ENCODE peak calls at places on chromosomes 1 and 21, in five cellular contexts. Q is IMR-90; W is AG10803; R is A549; S is Jurkat, Clone E6-1. P is an unnamed sample.

GRCh38 chr1:36863061-36863460 is 171.3 kb downstream of the GRIK3 start:
- DNase-seq in Q (no peak), W (no peak), R (no peak), S (no peak), P (no peak)

GRCh38 chr1:21368514-21369289 is 71.2 kb upstream of the NBPF3 start:
- DNase-seq in Q (peak; percentile 84), W (peak; percentile 74), R (peak; percentile 78), S (no peak), P (peak; percentile 83)

GRCh38 chr1:27300341-27301051 is 21.5 kb upstream of the TMEM222 start:
- DNase-seq in Q (peak; percentile 93), W (peak; percentile 91), R (peak; percentile 76), S (peak; percentile 76), P (peak; percentile 89)

GRCh38 chr1:218482683-218483082 is 137.5 kb downstream of the TGFB2 start:
- DNase-seq in Q (peak; percentile 31), W (peak; percentile 93), R (no peak), S (no peak), P (no peak)

GRCh38 chr1:183024352-183025337 is 1.4 kb downstream of the LAMC1 start:
- DNase-seq in Q (no peak), W (peak; percentile 28), R (no peak), S (no peak), P (no peak)

GRCh38 chr1:21932127-21932526 is 5.0 kb downstream of the HSPG2 start:
- DNase-seq in Q (peak; percentile 86), W (peak; percentile 97), R (no peak), S (no peak), P (peak; percentile 71)

GRCh38 chr1:243638186-243638585 is 211.9 kb downstream of the AKT3 start:
- DNase-seq in Q (no peak), W (no peak), R (no peak), S (no peak), P (no peak)

GRCh38 chr1:19704247-19705113 is 39.8 kb downstream of the HTR6 start:
- DNase-seq in Q (peak; percentile 69), W (peak; percentile 70), R (peak; percentile 60), S (peak; percentile 25), P (peak; percentile 89)

GRCh38 chr1:246318622-246319021 is 188.5 kb downstream of the SMYD3 start:
- DNase-seq in Q (no peak), W (no peak), R (no peak), S (no peak), P (no peak)

GRCh38 chr1:2072891-2073290 is 22.7 kb downstream of the PRKCZ start:
- DNase-seq in Q (no peak), W (no peak), R (no peak), S (no peak), P (no peak)

GRCh38 chr1:119987112-119987511 is 82.3 kb downstream of the NOTCH2 start:
- DNase-seq in Q (peak; percentile 97), W (peak; percentile 95), R (peak; percentile 28), S (no peak), P (no peak)

GRCh38 chr1:21909787-21910503 is 27.2 kb downstream of the HSPG2 start:
- DNase-seq in Q (peak; percentile 60), W (peak; percentile 77), R (no peak), S (no peak), P (peak; percentile 74)

GRCh38 chr1:83959824-83960441 is 39.0 kb downstream of the TTLL7 start:
- DNase-seq in Q (peak; percentile 79), W (peak; percentile 42), R (no peak), S (no peak), P (no peak)

GRCh38 chr1:63557365-63557987 is 34.2 kb downstream of the EFCAB7 start:
- DNase-seq in Q (peak; percentile 67), W (peak; percentile 37), R (peak; percentile 39), S (peak; percentile 20), P (peak; percentile 19)

GRCh38 chr1:59393211-59394180 is 96.6 kb downstream of the FGGY start:
- DNase-seq in Q (peak; percentile 91), W (peak; percentile 87), R (no peak), S (no peak), P (peak; percentile 82)

GRCh38 chr1:222627232-222627631 is 9.3 kb downstream of the MIA3 start:
- DNase-seq in Q (peak; percentile 61), W (peak; percentile 36), R (no peak), S (no peak), P (no peak)

GRCh38 chr21:41680444-41681335 is 86.2 kb downstream of the RIPK4 start:
- DNase-seq in Q (no peak), W (no peak), R (peak; percentile 48), S (no peak), P (no peak)

GRCh38 chr1:10856863-10857598 is 60.6 kb upstream of the CASZ1 start:
- DNase-seq in Q (no peak), W (no peak), R (no peak), S (no peak), P (no peak)

GRCh38 chr1:58699011-58699762 is 675 bp downstream of the MYSM1 start:
- DNase-seq in Q (no peak), W (peak; percentile 18), R (no peak), S (peak; percentile 6), P (no peak)

GRCh38 chr1:184002071-184002470 is 35.5 kb downstream of the COLGALT2 start:
- DNase-seq in Q (peak; percentile 95), W (peak; percentile 85), R (peak; percentile 34), S (no peak), P (peak; percentile 56)

GRCh38 chr1:225654277-225654597 is 1.3 kb upstream of the ENAH start:
- DNase-seq in Q (no peak), W (no peak), R (peak; percentile 27), S (no peak), P (no peak)
- H3K4me3 ChIP-seq in Q (peak overlapping the region; percentile 55), W (peak overlapping the region; percentile 75), R (peak overlapping the region; percentile 93), S (no peak overlapping the region), P (peak overlapping the region; percentile 80)

GRCh38 chr1:89633103-89633744 is at the start of gene LRRC8C:
- DNase-seq in Q (peak; percentile 48), W (peak; percentile 40), R (peak; percentile 52), S (peak; percentile 36), P (peak; percentile 63)

GRCh38 chr1:89633745-89634625 is 1.1 kb downstream of the LRRC8C start:
- DNase-seq in Q (peak; percentile 48), W (peak; percentile 31), R (peak; percentile 29), S (no peak), P (peak; percentile 50)

GRCh38 chr1:89637496-89637895 is 4.6 kb downstream of the LRRC8C start:
- DNase-seq in Q (peak; percentile 50), W (peak; percentile 28), R (no peak), S (no peak), P (no peak)

GRCh38 chr1:89632213-89633102 is 462 bp upstream of the LRRC8C start:
- DNase-seq in Q (peak; percentile 71), W (peak; percentile 64), R (peak; percentile 69), S (peak; percentile 69), P (peak; percentile 84)

DNA sequence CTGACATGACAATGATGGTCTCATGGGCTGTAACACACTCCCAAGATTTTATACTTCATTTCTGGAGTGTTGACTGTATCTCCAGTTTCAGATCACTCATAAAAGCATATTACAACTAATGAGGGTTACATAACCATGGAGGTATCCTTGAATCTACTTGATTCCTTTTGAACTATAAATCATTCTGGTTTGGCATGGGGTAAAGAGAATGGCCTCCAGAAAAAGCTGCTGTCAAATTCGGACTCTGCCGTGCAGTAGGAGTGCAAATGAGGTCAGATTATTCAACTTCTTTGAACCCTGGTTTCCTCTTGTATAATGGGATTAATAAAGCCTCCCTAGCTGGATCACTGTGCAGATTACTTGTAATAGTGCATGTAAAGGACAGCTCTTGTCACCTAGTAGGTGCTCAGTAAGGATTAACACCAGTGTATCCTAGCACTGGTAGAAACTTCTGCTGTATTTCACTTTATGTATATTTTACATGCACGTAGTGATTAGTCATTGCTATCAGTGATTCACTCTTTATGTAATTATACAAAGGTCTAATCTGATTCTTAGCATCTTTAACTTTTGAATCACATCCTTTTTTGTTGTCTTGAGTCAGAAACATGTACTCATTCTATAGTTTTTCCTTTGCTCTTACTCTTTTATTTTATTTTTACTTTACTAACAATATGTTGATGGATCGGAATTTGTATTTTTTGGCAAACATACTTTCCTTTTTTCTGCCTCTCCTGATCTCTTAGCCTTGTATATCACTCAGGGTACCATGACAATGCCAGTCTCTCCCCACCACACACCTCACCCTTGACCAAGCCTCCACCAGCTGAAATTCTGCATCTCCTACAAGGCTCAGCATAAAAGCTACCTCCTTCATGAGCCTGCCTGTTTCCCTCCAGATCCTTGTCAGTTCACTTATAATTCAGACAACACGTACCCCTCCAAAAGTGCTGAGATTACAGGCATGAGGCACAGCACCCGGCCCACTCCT is 3.2 kb downstream of the LRRC8C start:
- DNase-seq in Q (peak; percentile 90), W (peak; percentile 37), R (peak; percentile 12), S (no peak), P (no peak)
- H3K4me3 ChIP-seq in Q (peak overlapping the region; percentile 38), W (no peak overlapping the region), R (no peak overlapping the region), S (no peak overlapping the region), P (no peak overlapping the region)

GRCh38 chr21:29182674-29183073 is 52.2 kb downstream of the MAP3K7CL start:
- DNase-seq in Q (peak; percentile 36), W (no peak), R (peak; percentile 29), S (no peak), P (no peak)

GRCh38 chr21:29186246-29186645 is 55.8 kb downstream of the MAP3K7CL start:
- DNase-seq in Q (no peak), W (no peak), R (no peak), S (no peak), P (no peak)

GRCh38 chr21:29185633-29186032 is 55.2 kb downstream of the MAP3K7CL start:
- DNase-seq in Q (no peak), W (no peak), R (no peak), S (no peak), P (no peak)

GRCh38 chr21:29184047-29184446 is 53.6 kb downstream of the MAP3K7CL start:
- DNase-seq in Q (no peak), W (no peak), R (no peak), S (no peak), P (no peak)

DNA sequence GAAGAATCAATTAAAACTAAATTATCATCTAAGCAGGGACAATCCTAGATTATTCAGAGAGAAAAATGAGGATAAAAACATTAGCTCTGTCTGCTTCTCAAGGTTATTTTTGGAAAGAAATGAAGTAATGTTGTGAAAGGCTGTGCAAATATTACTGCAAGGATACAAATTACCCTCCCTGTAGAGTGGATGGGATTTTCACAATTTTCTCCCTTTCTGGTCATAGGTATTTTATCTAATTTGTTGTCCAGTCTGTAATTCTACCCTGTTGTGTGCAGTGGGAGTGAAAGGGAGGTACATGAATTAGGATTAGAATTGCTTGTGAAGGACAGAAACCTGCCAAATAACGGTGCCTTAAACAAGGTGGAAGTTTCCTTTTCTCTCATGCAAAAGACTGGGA is 54.7 kb downstream of the MAP3K7CL start:
- DNase-seq in Q (peak; percentile 25), W (no peak), R (no peak), S (no peak), P (no peak)
- H3K4me3 ChIP-seq in Q (no peak overlapping the region), W (no peak overlapping the region), R (no peak overlapping the region), S (no peak overlapping the region), P (no peak overlapping the region)

GRCh38 chr1:161099090-161099802 is 1.1 kb downstream of the KLHDC9 start:
- DNase-seq in Q (no peak), W (no peak), R (no peak), S (no peak), P (no peak)
- H3K4me3 ChIP-seq in Q (no peak overlapping the region), W (no peak overlapping the region), R (no peak overlapping the region), S (no peak overlapping the region), P (no peak overlapping the region)

GRCh38 chr1:166950156-166950555 is 25.2 kb downstream of the ILDR2 start:
- DNase-seq in Q (no peak), W (no peak), R (no peak), S (no peak), P (no peak)
- H3K4me3 ChIP-seq in Q (no peak overlapping the region), W (no peak overlapping the region), R (no peak overlapping the region), S (no peak overlapping the region), P (no peak overlapping the region)

P was measured in testis.